ENCODE peak calls at places on chromosomes 2 and 18, in eight cellular contexts. N, A, X, D, P, F, Z and J are unnamed samples.

GRCh38 chr2:3631161-3631850 is 26.7 kb upstream of the ALLC start:
- DNase-seq in N (no peak), A (peak; percentile 6), X (no peak), D (no peak), P (no peak), F (no peak), Z (peak; percentile 38), J (no peak)

GRCh38 chr2:220356076-220356475 is 728.6 kb downstream of the SLC4A3 start:
- DNase-seq in N (no peak), A (no peak), X (no peak), D (no peak), P (peak; percentile 24), F (no peak), Z (no peak), J (no peak)

GRCh38 chr2:99656938-99657337 is 167.1 kb upstream of the REV1 start:
- DNase-seq in N (no peak), A (peak; percentile 47), X (no peak), D (no peak), P (no peak), F (no peak), Z (no peak), J (peak; percentile 25)

GRCh38 chr18:23032030-23032582 is 99.0 kb downstream of the RBBP8 start:
- DNase-seq in N (no peak), A (no peak), X (no peak), D (no peak), P (peak; percentile 83), F (no peak), Z (no peak), J (peak; percentile 66)

GRCh38 chr2:144132357-144132756 is 387.6 kb downstream of the ZEB2 start:
- DNase-seq in N (no peak), A (no peak), X (no peak), D (no peak), P (peak; percentile 93), F (no peak), Z (no peak), J (peak; percentile 43)

GRCh38 chr2:148875387-148876051 is 492 bp downstream of the KIF5C start:
- DNase-seq in N (peak; percentile 15), A (no peak), X (peak; percentile 12), D (no peak), P (no peak), F (no peak), Z (no peak), J (no peak)

GRCh38 chr2:236968101-236968886 is 117.4 kb upstream of the COPS8 start:
- DNase-seq in N (peak; percentile 66), A (no peak), X (no peak), D (no peak), P (no peak), F (no peak), Z (no peak), J (no peak)

GRCh38 chr2:68931799-68932198 is 20.9 kb downstream of the GKN2 start:
- DNase-seq in N (no peak), A (no peak), X (no peak), D (no peak), P (peak; percentile 69), F (no peak), Z (no peak), J (no peak)

GRCh38 chr18:28062446-28062845 is 114.5 kb downstream of the CDH2 start:
- DNase-seq in N (no peak), A (no peak), X (no peak), D (no peak), P (no peak), F (no peak), Z (no peak), J (no peak)

GRCh38 chr2:200359552-200359951 is 53.1 kb downstream of the SPATS2L start:
- DNase-seq in N (no peak), A (no peak), X (no peak), D (no peak), P (no peak), F (no peak), Z (no peak), J (no peak)

GRCh38 chr2:215275819-215276218 is 36.0 kb upstream of the ATIC start:
- DNase-seq in N (no peak), A (no peak), X (no peak), D (no peak), P (no peak), F (no peak), Z (no peak), J (no peak)

GRCh38 chr18:79378416-79379250 is 17.1 kb upstream of the NFATC1 start:
- DNase-seq in N (peak; percentile 81), A (peak; percentile 84), X (peak; percentile 60), D (peak; percentile 79), P (peak; percentile 74), F (peak; percentile 33), Z (peak; percentile 93), J (peak; percentile 71)

GRCh38 chr2:233807215-233807865 is 29.2 kb downstream of the MROH2A start:
- DNase-seq in N (no peak), A (peak; percentile 10), X (no peak), D (no peak), P (no peak), F (no peak), Z (peak; percentile 41), J (no peak)

GRCh38 chr2:32806857-32807256 is 139.9 kb upstream of the LTBP1 start:
- DNase-seq in N (no peak), A (no peak), X (no peak), D (no peak), P (no peak), F (no peak), Z (no peak), J (no peak)

GRCh38 chr2:137838255-137839092 is 125.8 kb upstream of the HNMT start:
- DNase-seq in N (peak; percentile 37), A (no peak), X (no peak), D (peak; percentile 29), P (peak; percentile 49), F (peak; percentile 62), Z (no peak), J (peak; percentile 57)

GRCh38 chr2:204984421-204984925 is 439.2 kb downstream of the PARD3B start:
- DNase-seq in N (no peak), A (no peak), X (no peak), D (no peak), P (peak; percentile 35), F (no peak), Z (no peak), J (no peak)

GRCh38 chr18:11149441-11150270 is at the start of gene PIEZO2:
- DNase-seq in N (no peak), A (peak; percentile 57), X (no peak), D (peak; percentile 89), P (peak; percentile 65), F (no peak), Z (peak; percentile 80), J (peak; percentile 46)

GRCh38 chr2:217970206-217970605 is 32.6 kb downstream of the TNS1 start:
- DNase-seq in N (no peak), A (no peak), X (no peak), D (no peak), P (peak; percentile 40), F (no peak), Z (no peak), J (no peak)

GRCh38 chr18:13464432-13465125 is 246.0 kb downstream of the LDLRAD4 start:
- DNase-seq in N (peak; percentile 56), A (peak; percentile 74), X (peak; percentile 57), D (peak; percentile 90), P (no peak), F (no peak), Z (peak; percentile 65), J (no peak)

GRCh38 chr18:73852789-73853188 is 294.8 kb downstream of the FBXO15 start:
- DNase-seq in N (no peak), A (no peak), X (no peak), D (no peak), P (no peak), F (no peak), Z (no peak), J (no peak)

GRCh38 chr2:189113963-189114362 is 65.6 kb downstream of the COL5A2 start:
- DNase-seq in N (no peak), A (no peak), X (no peak), D (no peak), P (peak; percentile 44), F (no peak), Z (no peak), J (peak; percentile 52)

GRCh38 chr2:105872142-105872728 is 127.5 kb downstream of the NCK2 start:
- DNase-seq in N (peak; percentile 20), A (no peak), X (no peak), D (peak; percentile 70), P (no peak), F (no peak), Z (no peak), J (no peak)

GRCh38 chr2:6772366-6772710 is 93.4 kb downstream of the CMPK2 start:
- DNase-seq in N (no peak), A (no peak), X (no peak), D (peak; percentile 18), P (peak; percentile 7), F (peak; percentile 33), Z (no peak), J (peak; percentile 5)

GRCh38 chr2:40725950-40726349 is 274.1 kb upstream of the SLC8A1 start:
- DNase-seq in N (no peak), A (no peak), X (no peak), D (no peak), P (no peak), F (no peak), Z (no peak), J (no peak)

GRCh38 chr2:222523783-222524544 is 99.6 kb downstream of the SGPP2 start:
- DNase-seq in N (no peak), A (no peak), X (no peak), D (peak; percentile 18), P (no peak), F (no peak), Z (no peak), J (no peak)

GRCh38 chr18:36519358-36519757 is 221.8 kb downstream of the FHOD3 start:
- DNase-seq in N (no peak), A (no peak), X (no peak), D (peak; percentile 59), P (peak; percentile 52), F (no peak), Z (no peak), J (peak; percentile 60)

GRCh38 chr2:145018502-145018901 is 498.6 kb upstream of the ZEB2 start:
- DNase-seq in N (no peak), A (no peak), X (no peak), D (no peak), P (no peak), F (no peak), Z (no peak), J (no peak)

GRCh38 chr18:32701288-32701687 is 71.5 kb downstream of the KLHL14 start:
- DNase-seq in N (no peak), A (no peak), X (no peak), D (no peak), P (no peak), F (no peak), Z (no peak), J (no peak)

GRCh38 chr18:51211552-51211951 is 14.1 kb upstream of the MEX3C start:
- DNase-seq in N (peak; percentile 30), A (peak; percentile 26), X (no peak), D (peak; percentile 85), P (peak; percentile 59), F (peak; percentile 2), Z (no peak), J (peak; percentile 84)

GRCh38 chr18:40380657-40381441 is 1574.2 kb upstream of the PIK3C3 start:
- DNase-seq in N (no peak), A (no peak), X (no peak), D (no peak), P (peak; percentile 73), F (no peak), Z (no peak), J (peak; percentile 14)

GRCh38 chr2:235300368-235301201 is 193.3 kb upstream of the AGAP1 start:
- DNase-seq in N (no peak), A (no peak), X (no peak), D (no peak), P (peak; percentile 55), F (peak; percentile 53), Z (no peak), J (peak; percentile 79)

GRCh38 chr2:69643602-69644505 is at the start of gene AAK1:
- DNase-seq in N (peak; percentile 82), A (peak; percentile 94), X (peak; percentile 68), D (peak; percentile 95), P (peak; percentile 79), F (peak; percentile 88), Z (peak; percentile 94), J (peak; percentile 91)